ENCODE peak calls at places on chromosomes 11 and 22, in seven cellular contexts. One of them, this sample, is unnamed.

GRCh38 chr11:121426476-121427454 is 25.3 kb upstream of the SORL1 start:
- DNase-seq in GM18507: no peak
- DNase-seq in colonic mucosa: peak; percentile 58
- DNase-seq in GM23248: peak; percentile 45
- DNase-seq in epithelial cell of esophagus: no peak
- DNase-seq in neural crest cell: peak; percentile 26
- DNase-seq in amniotic epithelial cell: no peak
- DNase-seq in this sample: no peak

GRCh38 chr22:22895776-22896445 is 8.3 kb downstream of the IGLL5 start:
- DNase-seq in GM23248: no peak
- DNase-seq in neural crest cell: no peak
- DNase-seq in amniotic epithelial cell: no peak
- DNase-seq in GM18507: no peak
- DNase-seq in colonic mucosa: no peak
- DNase-seq in epithelial cell of esophagus: no peak
- DNase-seq in this sample: no peak

GRCh38 chr11:71322861-71323582 is 70.6 kb upstream of the SHANK2 start:
- DNase-seq in epithelial cell of esophagus: no peak
- DNase-seq in colonic mucosa: no peak
- DNase-seq in GM18507: no peak
- DNase-seq in GM23248: no peak
- DNase-seq in amniotic epithelial cell: no peak
- DNase-seq in neural crest cell: no peak
- DNase-seq in this sample: no peak

GRCh38 chr11:76206327-76207081 is at the start of gene WNT11:
- DNase-seq in GM18507: no peak
- DNase-seq in neural crest cell: peak; percentile 41
- DNase-seq in GM23248: peak; percentile 69
- DNase-seq in colonic mucosa: peak; percentile 79
- DNase-seq in amniotic epithelial cell: no peak
- DNase-seq in epithelial cell of esophagus: peak; percentile 50
- DNase-seq in this sample: peak; percentile 12

GRCh38 chr11:67375320-67376021 is 2.1 kb upstream of the CLCF1 start:
- DNase-seq in neural crest cell: no peak
- DNase-seq in GM18507: no peak
- DNase-seq in colonic mucosa: no peak
- DNase-seq in GM23248: no peak
- DNase-seq in epithelial cell of esophagus: no peak
- DNase-seq in amniotic epithelial cell: no peak
- DNase-seq in this sample: no peak

GRCh38 chr11:83140691-83141455 is 16.1 kb upstream of the PCF11 start:
- DNase-seq in GM23248: no peak
- DNase-seq in colonic mucosa: no peak
- DNase-seq in GM18507: no peak
- DNase-seq in amniotic epithelial cell: no peak
- DNase-seq in neural crest cell: no peak
- DNase-seq in epithelial cell of esophagus: no peak
- DNase-seq in this sample: no peak

GRCh38 chr11:975824-976223 is 50.2 kb downstream of the AP2A2 start:
- DNase-seq in neural crest cell: peak; percentile 24
- DNase-seq in GM18507: no peak
- DNase-seq in colonic mucosa: no peak
- DNase-seq in amniotic epithelial cell: peak; percentile 49
- DNase-seq in epithelial cell of esophagus: peak; percentile 36
- DNase-seq in GM23248: peak; percentile 63
- DNase-seq in this sample: no peak

GRCh38 chr11:131064373-131064991 is 148.2 kb upstream of the SNX19 start:
- DNase-seq in epithelial cell of esophagus: peak; percentile 71
- DNase-seq in GM18507: peak; percentile 35
- DNase-seq in colonic mucosa: peak; percentile 30
- DNase-seq in neural crest cell: peak; percentile 82
- DNase-seq in GM23248: peak; percentile 75
- DNase-seq in amniotic epithelial cell: peak; percentile 31
- DNase-seq in this sample: peak; percentile 15

GRCh38 chr11:123653997-123654565 is 343 bp downstream of the SCN3B start:
- DNase-seq in GM23248: peak; percentile 68
- DNase-seq in GM18507: no peak
- DNase-seq in epithelial cell of esophagus: peak; percentile 59
- DNase-seq in amniotic epithelial cell: peak; percentile 39
- DNase-seq in colonic mucosa: peak; percentile 39
- DNase-seq in neural crest cell: no peak
- DNase-seq in this sample: peak; percentile 24

GRCh38 chr11:74925281-74925680 is 23.6 kb downstream of the XRRA1 start:
- DNase-seq in neural crest cell: no peak
- DNase-seq in colonic mucosa: no peak
- DNase-seq in GM18507: no peak
- DNase-seq in GM23248: peak; percentile 67
- DNase-seq in epithelial cell of esophagus: no peak
- DNase-seq in amniotic epithelial cell: peak; percentile 71
- DNase-seq in this sample: no peak

GRCh38 chr11:111947143-111947542 is 10.0 kb downstream of the DIXDC1 start:
- DNase-seq in neural crest cell: no peak
- DNase-seq in amniotic epithelial cell: no peak
- DNase-seq in GM23248: no peak
- DNase-seq in GM18507: no peak
- DNase-seq in colonic mucosa: no peak
- DNase-seq in epithelial cell of esophagus: no peak
- DNase-seq in this sample: no peak

This sample was measured in NCI-H226.